ENCODE peak calls at places on chromosomes 11 and 22, in five cellular contexts. One of them, this sample, is unnamed.

GRCh38 chr11:69471329-69472052 is 10.0 kb upstream of the LINC01488 start:
- DNase-seq in prostate gland: no peak
- DNase-seq in IMR-90: peak
- DNase-seq in tibial nerve: no peak
- DNase-seq in sigmoid colon: no peak
- DNase-seq in this sample: no peak

GRCh38 chr11:46421257-46421880 is 29.8 kb upstream of the CHRM4 start:
- DNase-seq in prostate gland: no peak
- DNase-seq in IMR-90: no peak
- DNase-seq in tibial nerve: no peak
- DNase-seq in sigmoid colon: no peak
- DNase-seq in this sample: no peak

GRCh38 chr11:93908689-93909088 is 58.3 kb upstream of the VSTM5 start:
- DNase-seq in prostate gland: no peak
- DNase-seq in IMR-90: peak
- DNase-seq in tibial nerve: no peak
- DNase-seq in sigmoid colon: no peak
- DNase-seq in this sample: peak

GRCh38 chr11:43787823-43788222 is 92.8 kb upstream of the ALKBH3 start:
- DNase-seq in prostate gland: no peak
- DNase-seq in IMR-90: no peak
- DNase-seq in tibial nerve: no peak
- DNase-seq in sigmoid colon: no peak
- DNase-seq in this sample: no peak

GRCh38 chr11:31240340-31240904 is 129.1 kb downstream of the DCDC1 start:
- DNase-seq in prostate gland: peak
- DNase-seq in IMR-90: peak
- DNase-seq in tibial nerve: no peak
- DNase-seq in sigmoid colon: no peak
- DNase-seq in this sample: no peak

GRCh38 chr11:123532131-123532530 is 102.1 kb downstream of the GRAMD1B start:
- DNase-seq in prostate gland: no peak
- DNase-seq in IMR-90: no peak
- DNase-seq in tibial nerve: no peak
- DNase-seq in sigmoid colon: no peak
- DNase-seq in this sample: no peak

GRCh38 chr11:129979046-129979605 is 23.5 kb downstream of the PRDM10 start:
- DNase-seq in prostate gland: no peak
- DNase-seq in IMR-90: no peak
- DNase-seq in tibial nerve: no peak
- DNase-seq in sigmoid colon: no peak
- DNase-seq in this sample: no peak

GRCh38 chr11:6057452-6057851 is 26.9 kb upstream of the OR56A1 start:
- DNase-seq in prostate gland: no peak
- DNase-seq in IMR-90: no peak
- DNase-seq in tibial nerve: no peak
- DNase-seq in sigmoid colon: no peak
- DNase-seq in this sample: no peak

GRCh38 chr11:72721689-72722049 is 30.5 kb downstream of the ARAP1 start:
- DNase-seq in prostate gland: peak
- DNase-seq in IMR-90: no peak
- DNase-seq in tibial nerve: no peak
- DNase-seq in sigmoid colon: no peak
- DNase-seq in this sample: no peak

GRCh38 chr11:78926633-78927347 is 352.1 kb upstream of the NARS2 start:
- DNase-seq in prostate gland: no peak
- DNase-seq in IMR-90: peak
- DNase-seq in tibial nerve: no peak
- DNase-seq in sigmoid colon: no peak
- DNase-seq in this sample: no peak

GRCh38 chr22:24541681-24542515 is 13.0 kb downstream of the GUCD1 start:
- DNase-seq in prostate gland: no peak
- DNase-seq in IMR-90: no peak
- DNase-seq in tibial nerve: no peak
- DNase-seq in sigmoid colon: no peak
- DNase-seq in this sample: no peak

GRCh38 chr11:26904801-26905200 is 89.1 kb upstream of the FIBIN start:
- DNase-seq in prostate gland: no peak
- DNase-seq in IMR-90: no peak
- DNase-seq in tibial nerve: no peak
- DNase-seq in sigmoid colon: no peak
- DNase-seq in this sample: no peak

GRCh38 chr22:31126128-31126868 is 3.5 kb downstream of the INPP5J start:
- DNase-seq in prostate gland: no peak
- DNase-seq in IMR-90: no peak
- DNase-seq in tibial nerve: no peak
- DNase-seq in sigmoid colon: no peak
- DNase-seq in this sample: no peak

GRCh38 chr11:106021181-106021966 is 666 bp downstream of the MSANTD4 start:
- DNase-seq in prostate gland: no peak
- DNase-seq in IMR-90: peak
- DNase-seq in tibial nerve: no peak
- DNase-seq in sigmoid colon: no peak
- DNase-seq in this sample: no peak

GRCh38 chr22:22810018-22810427 is 77.6 kb upstream of the IGLL5 start:
- DNase-seq in prostate gland: no peak
- DNase-seq in IMR-90: peak
- DNase-seq in tibial nerve: no peak
- DNase-seq in sigmoid colon: no peak
- DNase-seq in this sample: no peak

GRCh38 chr11:125994509-125994908 is 48.7 kb downstream of the VSIG10L2 start:
- DNase-seq in prostate gland: no peak
- DNase-seq in IMR-90: no peak
- DNase-seq in tibial nerve: no peak
- DNase-seq in sigmoid colon: no peak
- DNase-seq in this sample: no peak

GRCh38 chr22:43994416-43994815 is 29.7 kb upstream of the PARVB start:
- DNase-seq in prostate gland: no peak
- DNase-seq in IMR-90: no peak
- DNase-seq in tibial nerve: no peak
- DNase-seq in sigmoid colon: peak
- DNase-seq in this sample: no peak

GRCh38 chr11:7060828-7061227 is 28.0 kb upstream of the RBMXL2 start:
- DNase-seq in prostate gland: no peak
- DNase-seq in IMR-90: peak
- DNase-seq in tibial nerve: no peak
- DNase-seq in sigmoid colon: no peak
- DNase-seq in this sample: no peak

GRCh38 chr11:116852261-116853125 is 15.1 kb upstream of the APOA1 start:
- DNase-seq in prostate gland: peak
- DNase-seq in IMR-90: peak
- DNase-seq in tibial nerve: no peak
- DNase-seq in sigmoid colon: no peak
- DNase-seq in this sample: no peak

GRCh38 chr11:115678942-115679341 is 174.7 kb upstream of the CADM1 start:
- DNase-seq in prostate gland: no peak
- DNase-seq in IMR-90: no peak
- DNase-seq in tibial nerve: no peak
- DNase-seq in sigmoid colon: no peak
- DNase-seq in this sample: no peak

GRCh38 chr11:75802022-75802912 is 12.7 kb upstream of the UVRAG start:
- DNase-seq in prostate gland: no peak
- DNase-seq in IMR-90: no peak
- DNase-seq in tibial nerve: no peak
- DNase-seq in sigmoid colon: no peak
- DNase-seq in this sample: no peak

GRCh38 chr11:63362196-63362829 is 7.3 kb upstream of the SLC22A9 start:
- DNase-seq in prostate gland: no peak
- DNase-seq in IMR-90: no peak
- DNase-seq in tibial nerve: no peak
- DNase-seq in sigmoid colon: no peak
- DNase-seq in this sample: no peak

GRCh38 chr11:69436041-69436982 is 45.2 kb upstream of the LINC01488 start:
- DNase-seq in prostate gland: no peak
- DNase-seq in IMR-90: no peak
- DNase-seq in tibial nerve: no peak
- DNase-seq in sigmoid colon: peak
- DNase-seq in this sample: no peak

GRCh38 chr11:11499300-11499699 is 122.5 kb downstream of the GALNT18 start:
- DNase-seq in prostate gland: no peak
- DNase-seq in IMR-90: no peak
- DNase-seq in tibial nerve: no peak
- DNase-seq in sigmoid colon: no peak
- DNase-seq in this sample: no peak

GRCh38 chr22:37803636-37804371 is 3.9 kb upstream of the GCAT start:
- DNase-seq in prostate gland: no peak
- DNase-seq in IMR-90: no peak
- DNase-seq in tibial nerve: no peak
- DNase-seq in sigmoid colon: no peak
- DNase-seq in this sample: no peak

GRCh38 chr22:37804502-37804885 is 3.2 kb upstream of the GCAT start:
- DNase-seq in prostate gland: no peak
- DNase-seq in IMR-90: no peak
- DNase-seq in tibial nerve: no peak
- DNase-seq in sigmoid colon: no peak
- DNase-seq in this sample: no peak

GRCh38 chr22:37802310-37803194 is 5.2 kb upstream of the GCAT start:
- DNase-seq in prostate gland: no peak
- DNase-seq in IMR-90: peak
- DNase-seq in tibial nerve: no peak
- DNase-seq in sigmoid colon: peak
- DNase-seq in this sample: no peak

GRCh38 chr22:37801946-37802309 is 5.8 kb upstream of the GCAT start:
- DNase-seq in prostate gland: no peak
- DNase-seq in IMR-90: no peak
- DNase-seq in tibial nerve: no peak
- DNase-seq in sigmoid colon: no peak
- DNase-seq in this sample: no peak

GRCh38 chr22:37803195-37803635 is 4.5 kb upstream of the GCAT start:
- DNase-seq in prostate gland: no peak
- DNase-seq in IMR-90: no peak
- DNase-seq in tibial nerve: no peak
- DNase-seq in sigmoid colon: no peak
- DNase-seq in this sample: no peak
- TF ChIP-seq POLR2A in prostate gland: no peak
- TF ChIP-seq POLR2A in IMR-90: no peak
- TF ChIP-seq POLR2A in tibial nerve: no peak
- TF ChIP-seq POLR2A in sigmoid colon: no peak
- TF ChIP-seq POLR2A in this sample: no peak

GRCh38 chr22:40412441-40412840 is 42.0 kb downstream of the SGSM3 start:
- DNase-seq in prostate gland: no peak
- DNase-seq in IMR-90: no peak
- DNase-seq in tibial nerve: no peak
- DNase-seq in sigmoid colon: no peak
- DNase-seq in this sample: no peak

GRCh38 chr22:40410731-40411505 is 40.5 kb downstream of the SGSM3 start:
- DNase-seq in prostate gland: no peak
- DNase-seq in IMR-90: no peak
- DNase-seq in tibial nerve: no peak
- DNase-seq in sigmoid colon: no peak
- DNase-seq in this sample: no peak

GRCh38 chr22:40409613-40410113 is 39.3 kb downstream of the SGSM3 start:
- DNase-seq in prostate gland: no peak
- DNase-seq in IMR-90: no peak
- DNase-seq in tibial nerve: no peak
- DNase-seq in sigmoid colon: no peak
- DNase-seq in this sample: no peak

GRCh38 chr22:40410272-40410671 is 39.9 kb downstream of the SGSM3 start:
- DNase-seq in prostate gland: no peak
- DNase-seq in IMR-90: no peak
- DNase-seq in tibial nerve: no peak
- DNase-seq in sigmoid colon: no peak
- DNase-seq in this sample: peak

DNA sequence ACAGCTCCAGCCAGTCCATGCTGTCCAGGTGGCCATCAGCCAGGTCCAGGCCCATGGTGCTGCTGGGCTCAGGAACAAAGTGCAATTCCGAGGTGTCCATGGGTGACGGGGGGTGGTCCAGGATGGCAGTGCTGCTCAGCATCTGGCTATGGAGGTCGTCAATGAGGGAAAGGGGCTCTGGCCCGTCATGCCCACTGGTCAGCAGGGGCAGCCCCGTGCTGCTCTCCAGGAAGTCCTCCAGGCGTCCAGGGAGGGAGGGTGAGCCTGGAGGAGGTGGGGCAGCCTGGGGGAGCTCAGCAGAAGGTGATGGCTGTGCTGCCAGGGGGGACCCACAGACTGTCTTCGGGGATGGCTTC is 41.1 kb downstream of the SGSM3 start:
- DNase-seq in prostate gland: no peak
- DNase-seq in IMR-90: no peak
- DNase-seq in tibial nerve: no peak
- DNase-seq in sigmoid colon: no peak
- DNase-seq in this sample: no peak
- TF ChIP-seq POLR2A in prostate gland: no peak
- TF ChIP-seq POLR2A in IMR-90: no peak
- TF ChIP-seq POLR2A in tibial nerve: no peak
- TF ChIP-seq POLR2A in sigmoid colon: no peak
- TF ChIP-seq POLR2A in this sample: no peak

GRCh38 chr22:50016988-50017700 is 4.6 kb upstream of the IL17REL start:
- DNase-seq in prostate gland: no peak
- DNase-seq in IMR-90: no peak
- DNase-seq in tibial nerve: no peak
- DNase-seq in sigmoid colon: peak
- DNase-seq in this sample: no peak
- TF ChIP-seq POLR2A in prostate gland: no peak
- TF ChIP-seq POLR2A in IMR-90: no peak
- TF ChIP-seq POLR2A in tibial nerve: no peak
- TF ChIP-seq POLR2A in sigmoid colon: no peak
- TF ChIP-seq POLR2A in this sample: no peak

DNA sequence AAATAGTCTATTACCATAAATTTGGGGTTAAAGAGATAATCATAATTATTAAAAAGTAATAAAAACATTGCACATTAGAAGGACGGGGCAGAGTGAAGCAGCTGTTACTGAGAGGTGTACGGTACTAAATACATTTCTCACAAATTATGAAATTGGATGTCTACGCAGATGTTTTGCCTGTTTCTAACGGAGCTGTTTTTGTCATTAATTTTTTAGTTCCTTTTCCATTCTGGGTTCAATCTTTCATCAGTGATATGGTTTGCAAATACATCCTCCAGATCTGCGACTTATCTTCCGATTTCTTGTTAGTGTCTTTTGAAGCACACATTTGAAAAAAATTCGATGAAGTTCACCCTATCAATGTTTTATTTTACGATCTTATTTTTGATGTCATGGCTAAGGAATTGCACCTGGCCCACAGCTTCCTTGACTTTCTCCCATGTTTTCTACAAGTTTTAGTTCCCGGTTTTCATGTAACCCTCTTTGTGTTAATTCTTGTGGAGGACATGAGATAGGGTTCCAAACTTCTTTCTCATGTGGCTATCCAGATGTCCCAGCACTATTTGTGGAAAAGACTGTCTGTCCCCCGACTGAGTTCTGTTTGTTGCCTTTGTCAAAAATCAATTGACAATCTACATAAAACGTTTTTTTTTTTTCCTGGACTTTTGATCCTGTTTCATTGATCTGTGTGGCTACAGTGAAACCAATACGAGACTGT is 21.3 kb upstream of the KRTAP5-6 start:
- DNase-seq in prostate gland: no peak
- DNase-seq in IMR-90: no peak
- DNase-seq in tibial nerve: no peak
- DNase-seq in sigmoid colon: no peak
- DNase-seq in this sample: no peak
- TF ChIP-seq POLR2A in prostate gland: no peak
- TF ChIP-seq POLR2A in IMR-90: no peak
- TF ChIP-seq POLR2A in tibial nerve: no peak
- TF ChIP-seq POLR2A in sigmoid colon: no peak
- TF ChIP-seq POLR2A in this sample: no peak

GRCh38 chr11:110601941-110602340 is 110.3 kb downstream of the ARHGAP20 start:
- DNase-seq in prostate gland: no peak
- DNase-seq in IMR-90: no peak
- DNase-seq in tibial nerve: no peak
- DNase-seq in sigmoid colon: no peak
- DNase-seq in this sample: no peak
- TF ChIP-seq POLR2A in prostate gland: no peak
- TF ChIP-seq POLR2A in IMR-90: no peak
- TF ChIP-seq POLR2A in tibial nerve: no peak
- TF ChIP-seq POLR2A in sigmoid colon: no peak
- TF ChIP-seq POLR2A in this sample: no peak

GRCh38 chr22:46043816-46044717 is 67.1 kb upstream of the WNT7B start:
- DNase-seq in prostate gland: peak
- DNase-seq in IMR-90: no peak
- DNase-seq in tibial nerve: no peak
- DNase-seq in sigmoid colon: peak
- DNase-seq in this sample: no peak
- TF ChIP-seq POLR2A in prostate gland: peak
- TF ChIP-seq POLR2A in IMR-90: no peak
- TF ChIP-seq POLR2A in tibial nerve: no peak
- TF ChIP-seq POLR2A in sigmoid colon: peak
- TF ChIP-seq POLR2A in this sample: no peak

This sample was measured in H54.